ENCODE peak calls at places on chromosomes 12 and 14, in five cellular contexts. One of them, this sample, is unnamed. For H3K9me3, the result is how much of the 10 kb centered on the place peaks cover.

GRCh38 chr12:75818863-75819262 is 212.7 kb downstream of the PHLDA1 start:
- DNase-seq in gastrocnemius medialis: no peak
- DNase-seq in esophagus squamous epithelium: no peak
- DNase-seq in psoas muscle: no peak
- DNase-seq in sigmoid colon: no peak
- DNase-seq in this sample: no peak

GRCh38 chr12:49283541-49284429 is 11.2 kb upstream of the PRPH start:
- DNase-seq in esophagus squamous epithelium: no peak
- DNase-seq in gastrocnemius medialis: no peak
- DNase-seq in psoas muscle: no peak
- DNase-seq in sigmoid colon: no peak
- DNase-seq in this sample: no peak

GRCh38 chr12:27537855-27538675 is 14.1 kb downstream of the PPFIBP1 start:
- DNase-seq in gastrocnemius medialis: no peak
- DNase-seq in sigmoid colon: no peak
- DNase-seq in psoas muscle: no peak
- DNase-seq in esophagus squamous epithelium: no peak
- DNase-seq in this sample: no peak

GRCh38 chr14:100774164-100774537 is 47.5 kb downstream of the DLK1 start:
- DNase-seq in psoas muscle: peak
- DNase-seq in sigmoid colon: peak
- DNase-seq in esophagus squamous epithelium: no peak
- DNase-seq in gastrocnemius medialis: no peak
- DNase-seq in this sample: no peak

GRCh38 chr12:20852649-20853048 is 42.1 kb downstream of the SLCO1B3 start:
- DNase-seq in sigmoid colon: no peak
- DNase-seq in esophagus squamous epithelium: no peak
- DNase-seq in gastrocnemius medialis: no peak
- DNase-seq in psoas muscle: no peak
- DNase-seq in this sample: no peak

GRCh38 chr12:57849035-57849434 is 2.5 kb upstream of the CTDSP2 start:
- DNase-seq in gastrocnemius medialis: no peak
- DNase-seq in sigmoid colon: no peak
- DNase-seq in esophagus squamous epithelium: no peak
- DNase-seq in psoas muscle: no peak
- DNase-seq in this sample: no peak

GRCh38 chr14:89252887-89253532 is 164.0 kb downstream of the FOXN3 start:
- DNase-seq in esophagus squamous epithelium: no peak
- DNase-seq in psoas muscle: peak
- DNase-seq in sigmoid colon: no peak
- DNase-seq in gastrocnemius medialis: no peak
- DNase-seq in this sample: no peak

GRCh38 chr14:68941820-68942219 is 37.3 kb downstream of the ACTN1 start:
- DNase-seq in psoas muscle: no peak
- DNase-seq in sigmoid colon: peak
- DNase-seq in esophagus squamous epithelium: no peak
- DNase-seq in gastrocnemius medialis: no peak
- DNase-seq in this sample: no peak

GRCh38 chr14:46322730-46323425 is 328.7 kb downstream of the RPL10L start:
- DNase-seq in psoas muscle: no peak
- DNase-seq in sigmoid colon: no peak
- DNase-seq in esophagus squamous epithelium: no peak
- DNase-seq in gastrocnemius medialis: no peak
- DNase-seq in this sample: no peak

GRCh38 chr12:78725951-78726550 is 138.5 kb upstream of the SYT1 start:
- DNase-seq in gastrocnemius medialis: no peak
- DNase-seq in psoas muscle: no peak
- DNase-seq in sigmoid colon: no peak
- DNase-seq in esophagus squamous epithelium: no peak
- DNase-seq in this sample: no peak

GRCh38 chr14:50366115-50366514 is 30.6 kb downstream of the CDKL1 start:
- DNase-seq in esophagus squamous epithelium: no peak
- DNase-seq in gastrocnemius medialis: no peak
- DNase-seq in psoas muscle: no peak
- DNase-seq in sigmoid colon: no peak
- DNase-seq in this sample: no peak

GRCh38 chr12:4044101-4044500 is 170.9 kb upstream of the PARP11 start:
- DNase-seq in esophagus squamous epithelium: no peak
- DNase-seq in gastrocnemius medialis: no peak
- DNase-seq in psoas muscle: no peak
- DNase-seq in sigmoid colon: no peak
- DNase-seq in this sample: no peak

GRCh38 chr12:45273717-45274271 is 57.9 kb downstream of the ANO6 start:
- DNase-seq in psoas muscle: no peak
- DNase-seq in gastrocnemius medialis: no peak
- DNase-seq in sigmoid colon: no peak
- DNase-seq in esophagus squamous epithelium: no peak
- DNase-seq in this sample: peak

GRCh38 chr12:58764100-58764953 is 156.0 kb downstream of the LRIG3 start:
- DNase-seq in psoas muscle: peak
- DNase-seq in esophagus squamous epithelium: no peak
- DNase-seq in gastrocnemius medialis: no peak
- DNase-seq in sigmoid colon: no peak
- DNase-seq in this sample: no peak

GRCh38 chr12:31585895-31586294 is 5.0 kb downstream of the DENND5B start:
- DNase-seq in gastrocnemius medialis: no peak
- DNase-seq in sigmoid colon: no peak
- DNase-seq in esophagus squamous epithelium: no peak
- DNase-seq in psoas muscle: no peak
- DNase-seq in this sample: no peak

GRCh38 chr12:124392991-124393790 is 98.3 kb downstream of the RFLNA start:
- DNase-seq in sigmoid colon: peak
- DNase-seq in esophagus squamous epithelium: no peak
- DNase-seq in gastrocnemius medialis: peak
- DNase-seq in psoas muscle: peak
- DNase-seq in this sample: peak

GRCh38 chr12:49891476-49891875 is 12.2 kb downstream of the FAIM2 start:
- DNase-seq in esophagus squamous epithelium: no peak
- DNase-seq in sigmoid colon: peak
- DNase-seq in gastrocnemius medialis: no peak
- DNase-seq in psoas muscle: no peak
- DNase-seq in this sample: no peak

GRCh38 chr14:73591690-73592448 is at the start of gene ACOT4:
- DNase-seq in psoas muscle: peak
- DNase-seq in gastrocnemius medialis: no peak
- DNase-seq in sigmoid colon: peak
- DNase-seq in esophagus squamous epithelium: no peak
- DNase-seq in this sample: peak

GRCh38 chr12:101857043-101857558 is 20.3 kb upstream of the DRAM1 start:
- DNase-seq in esophagus squamous epithelium: no peak
- DNase-seq in psoas muscle: no peak
- DNase-seq in sigmoid colon: no peak
- DNase-seq in gastrocnemius medialis: no peak
- DNase-seq in this sample: no peak

GRCh38 chr12:122137681-122138080 is 36.3 kb downstream of the IL31 start:
- DNase-seq in sigmoid colon: no peak
- DNase-seq in psoas muscle: no peak
- DNase-seq in gastrocnemius medialis: no peak
- DNase-seq in esophagus squamous epithelium: no peak
- DNase-seq in this sample: no peak

GRCh38 chr12:120231316-120232011 is 30.6 kb upstream of the RPLP0 start:
- DNase-seq in gastrocnemius medialis: no peak
- DNase-seq in sigmoid colon: peak
- DNase-seq in esophagus squamous epithelium: no peak
- DNase-seq in psoas muscle: no peak
- DNase-seq in this sample: peak

GRCh38 chr14:51188566-51189185 is 51.4 kb upstream of the TMX1 start:
- DNase-seq in psoas muscle: no peak
- DNase-seq in gastrocnemius medialis: no peak
- DNase-seq in esophagus squamous epithelium: no peak
- DNase-seq in sigmoid colon: no peak
- DNase-seq in this sample: no peak

GRCh38 chr14:31947680-31948580 is 129.2 kb upstream of the ARHGAP5 start:
- DNase-seq in gastrocnemius medialis: no peak
- DNase-seq in psoas muscle: no peak
- DNase-seq in sigmoid colon: no peak
- DNase-seq in esophagus squamous epithelium: no peak
- DNase-seq in this sample: no peak

GRCh38 chr12:111624540-111624939 is 25.4 kb upstream of the ATXN2 start:
- DNase-seq in esophagus squamous epithelium: no peak
- DNase-seq in gastrocnemius medialis: no peak
- DNase-seq in psoas muscle: no peak
- DNase-seq in sigmoid colon: no peak
- DNase-seq in this sample: no peak

GRCh38 chr14:36663404-36664321 is 2.0 kb downstream of the PAX9 start:
- DNase-seq in psoas muscle: peak
- DNase-seq in gastrocnemius medialis: no peak
- DNase-seq in sigmoid colon: no peak
- DNase-seq in esophagus squamous epithelium: no peak
- DNase-seq in this sample: no peak

GRCh38 chr12:64419696-64420095 is 15.5 kb downstream of the XPOT start:
- DNase-seq in psoas muscle: no peak
- DNase-seq in esophagus squamous epithelium: no peak
- DNase-seq in gastrocnemius medialis: no peak
- DNase-seq in sigmoid colon: no peak
- DNase-seq in this sample: no peak

GRCh38 chr12:109191621-109192250 is 75.3 kb downstream of the ACACB start:
- DNase-seq in sigmoid colon: no peak
- DNase-seq in esophagus squamous epithelium: no peak
- DNase-seq in psoas muscle: no peak
- DNase-seq in gastrocnemius medialis: no peak
- DNase-seq in this sample: no peak

GRCh38 chr12:10165421-10165820 is 6.5 kb downstream of the OLR1 start:
- DNase-seq in sigmoid colon: no peak
- DNase-seq in psoas muscle: no peak
- DNase-seq in gastrocnemius medialis: no peak
- DNase-seq in esophagus squamous epithelium: no peak
- DNase-seq in this sample: no peak

GRCh38 chr12:68200854-68201253 is 24.8 kb downstream of the IL26 start:
- DNase-seq in gastrocnemius medialis: no peak
- DNase-seq in psoas muscle: no peak
- DNase-seq in sigmoid colon: no peak
- DNase-seq in esophagus squamous epithelium: no peak
- DNase-seq in this sample: no peak

GRCh38 chr12:30000401-30000800 is 216.7 kb upstream of the TMTC1 start:
- DNase-seq in gastrocnemius medialis: no peak
- DNase-seq in psoas muscle: no peak
- DNase-seq in sigmoid colon: no peak
- DNase-seq in esophagus squamous epithelium: no peak
- DNase-seq in this sample: no peak

GRCh38 chr12:131139363-131140068 is 185.8 kb downstream of the ADGRD1 start:
- DNase-seq in psoas muscle: no peak
- DNase-seq in sigmoid colon: peak
- DNase-seq in gastrocnemius medialis: no peak
- DNase-seq in esophagus squamous epithelium: no peak
- DNase-seq in this sample: no peak
- H3K27ac ChIP-seq in psoas muscle: no peak
- H3K27ac ChIP-seq in sigmoid colon: no peak
- H3K27ac ChIP-seq in gastrocnemius medialis: no peak
- H3K27ac ChIP-seq in esophagus squamous epithelium: no peak
- H3K27ac ChIP-seq in this sample: no peak

DNA sequence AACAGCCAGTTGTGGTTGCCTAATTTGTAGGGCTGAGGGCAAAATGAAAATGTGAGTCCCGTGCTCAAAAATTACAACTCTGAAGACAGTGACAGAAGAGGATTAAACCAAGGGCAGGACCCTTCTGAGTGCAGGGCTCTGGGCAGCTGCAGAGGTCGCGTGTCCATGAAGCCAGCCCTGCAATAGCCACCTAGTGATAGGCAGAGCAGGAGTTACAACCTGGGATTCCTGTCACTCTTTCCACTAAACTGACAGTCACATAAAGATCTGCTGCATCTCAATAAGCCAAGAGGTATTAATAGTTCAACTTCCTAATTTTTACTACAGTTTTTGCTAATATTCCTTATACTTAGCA is 94.1 kb downstream of the SLC2A13 start:
- DNase-seq in psoas muscle: no peak
- DNase-seq in gastrocnemius medialis: no peak
- DNase-seq in esophagus squamous epithelium: no peak
- DNase-seq in sigmoid colon: no peak
- DNase-seq in this sample: no peak
- H3K4me3 ChIP-seq in psoas muscle: peak
- H3K4me3 ChIP-seq in gastrocnemius medialis: no peak
- H3K4me3 ChIP-seq in esophagus squamous epithelium: peak
- H3K4me3 ChIP-seq in sigmoid colon: peak
- H3K4me3 ChIP-seq in this sample: no peak

GRCh38 chr14:105864116-105864515 is 337.7 kb downstream of the TMEM121 start:
- DNase-seq in psoas muscle: no peak
- DNase-seq in sigmoid colon: peak
- DNase-seq in esophagus squamous epithelium: no peak
- DNase-seq in gastrocnemius medialis: no peak
- DNase-seq in this sample: no peak
- H3K9me3 ChIP-seq in psoas muscle: under half
- H3K9me3 ChIP-seq in sigmoid colon: under half
- H3K9me3 ChIP-seq in esophagus squamous epithelium: under half
- H3K9me3 ChIP-seq in gastrocnemius medialis: under half
- H3K9me3 ChIP-seq in this sample: under half

DNA sequence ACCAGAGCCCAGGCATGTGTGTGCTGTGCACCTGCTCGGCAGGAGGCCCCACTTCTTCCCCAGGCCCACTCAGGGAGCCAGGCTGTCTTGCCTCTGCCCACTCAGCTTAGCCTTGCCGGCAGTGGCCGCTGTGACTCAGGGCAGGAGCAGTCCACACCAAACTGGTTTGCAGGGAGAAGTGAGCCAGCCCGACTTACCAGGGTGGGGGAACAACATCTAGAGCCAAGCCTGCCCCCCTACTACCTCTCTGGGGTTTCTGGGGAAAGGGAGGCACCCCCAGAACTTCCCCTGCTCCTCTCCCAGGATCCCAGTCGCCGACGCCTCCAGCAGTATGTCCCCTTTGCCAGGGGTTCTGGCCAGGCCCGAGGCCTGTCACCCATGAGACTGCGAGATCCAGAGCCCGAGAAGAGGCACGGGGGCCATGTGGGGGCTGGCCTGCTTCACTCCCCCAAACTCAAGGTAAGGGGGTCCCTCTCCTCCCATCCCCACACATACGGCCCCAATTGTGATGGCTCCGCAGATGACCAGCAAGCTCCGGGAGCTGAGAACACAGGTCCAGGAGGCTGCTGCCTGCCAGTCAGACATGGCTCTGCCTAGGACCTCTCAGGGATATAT is 3.0 kb downstream of the PLEKHG6 start:
- DNase-seq in sigmoid colon: no peak
- DNase-seq in gastrocnemius medialis: no peak
- DNase-seq in psoas muscle: no peak
- DNase-seq in esophagus squamous epithelium: no peak
- DNase-seq in this sample: no peak
- H3K27ac ChIP-seq in sigmoid colon: no peak
- H3K27ac ChIP-seq in gastrocnemius medialis: no peak
- H3K27ac ChIP-seq in psoas muscle: no peak
- H3K27ac ChIP-seq in esophagus squamous epithelium: peak
- H3K27ac ChIP-seq in this sample: peak

DNA sequence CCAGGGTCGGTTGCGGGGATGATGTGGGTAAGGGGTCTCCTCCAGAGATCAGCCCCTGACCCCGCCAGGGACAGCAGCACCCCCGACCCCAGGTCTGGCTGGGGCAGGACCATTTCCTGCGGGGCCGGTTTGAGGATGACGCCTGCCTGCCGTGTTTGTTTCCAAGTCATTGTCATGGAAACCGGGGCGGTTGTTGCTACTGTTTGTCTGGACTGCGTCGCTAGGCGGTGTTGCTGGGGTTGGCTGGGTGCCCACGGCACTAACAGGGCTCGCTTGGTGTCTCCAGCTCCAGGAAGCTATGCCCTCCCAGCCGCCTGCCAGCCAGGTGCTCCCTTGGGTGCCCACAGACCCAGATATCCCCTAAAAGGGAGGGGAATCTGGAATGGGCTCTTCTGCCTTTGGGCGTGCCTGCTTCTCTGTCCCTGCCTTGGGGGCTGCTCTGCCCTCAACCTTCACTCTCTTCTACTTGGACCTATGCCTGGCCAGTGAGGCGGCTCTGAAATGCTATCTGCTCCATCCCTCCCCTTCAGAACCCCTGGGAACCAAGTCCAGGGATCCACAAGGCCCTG is 4.7 kb upstream of the CRIP1 start:
- DNase-seq in psoas muscle: peak
- DNase-seq in esophagus squamous epithelium: peak
- DNase-seq in sigmoid colon: peak
- DNase-seq in gastrocnemius medialis: peak
- DNase-seq in this sample: peak
- H3K4me3 ChIP-seq in psoas muscle: peak
- H3K4me3 ChIP-seq in esophagus squamous epithelium: peak
- H3K4me3 ChIP-seq in sigmoid colon: peak
- H3K4me3 ChIP-seq in gastrocnemius medialis: peak
- H3K4me3 ChIP-seq in this sample: no peak